ENCODE peak calls at places on chromosomes 6 and 20, in ten cellular contexts. P, E, M, G, T, O, J, Y, Z and F are unnamed samples.

GRCh38 chr6:160945516-160946177 is 45.9 kb upstream of the MAP3K4 start:
- DNase-seq in P (no peak), E (no peak), M (no peak), G (no peak), T (no peak), O (no peak), J (no peak), Y (no peak), Z (no peak), F (no peak)

GRCh38 chr6:17596085-17596484 is 4.0 kb upstream of the FAM8A1 start:
- DNase-seq in P (no peak), E (no peak), M (no peak), G (no peak), T (no peak), O (no peak), J (no peak), Y (no peak), Z (no peak), F (no peak)

GRCh38 chr6:43865947-43866346 is 95.9 kb downstream of the VEGFA start:
- DNase-seq in P (no peak), E (no peak), M (no peak), G (no peak), T (no peak), O (no peak), J (no peak), Y (no peak), Z (no peak), F (no peak)

GRCh38 chr6:45045253-45045601 is 282.9 kb upstream of the RUNX2 start:
- DNase-seq in P (no peak), E (no peak), M (no peak), G (no peak), T (no peak), O (no peak), J (no peak), Y (no peak), Z (no peak), F (no peak)

GRCh38 chr20:33672426-33673114 is 1.7 kb downstream of the NECAB3 start:
- DNase-seq in P (no peak), E (no peak), M (no peak), G (no peak), T (no peak), O (no peak), J (no peak), Y (no peak), Z (no peak), F (peak)

GRCh38 chr6:32517654-32518445 is 12.2 kb downstream of the HLA-DRB5 start:
- DNase-seq in P (no peak), E (no peak), M (no peak), G (no peak), T (no peak), O (no peak), J (no peak), Y (no peak), Z (no peak), F (no peak)

GRCh38 chr6:41477572-41477971 is 68.6 kb upstream of the FOXP4 start:
- DNase-seq in P (no peak), E (no peak), M (no peak), G (no peak), T (no peak), O (no peak), J (no peak), Y (no peak), Z (no peak), F (no peak)

GRCh38 chr6:33088258-33088930 is 12.6 kb downstream of the HLA-DPB1 start:
- DNase-seq in P (no peak), E (no peak), M (no peak), G (no peak), T (no peak), O (peak), J (no peak), Y (no peak), Z (no peak), F (no peak)

GRCh38 chr6:137973201-137973600 is 106.1 kb downstream of the TNFAIP3 start:
- DNase-seq in P (no peak), E (no peak), M (no peak), G (no peak), T (no peak), O (no peak), J (no peak), Y (no peak), Z (no peak), F (no peak)

GRCh38 chr6:27672113-27672799 is 199.4 kb upstream of the ZNF184 start:
- DNase-seq in P (peak), E (no peak), M (no peak), G (no peak), T (no peak), O (peak), J (peak), Y (no peak), Z (no peak), F (no peak)

GRCh38 chr6:437042-437402 is 45.5 kb downstream of the IRF4 start:
- DNase-seq in P (no peak), E (no peak), M (no peak), G (no peak), T (peak), O (peak), J (peak), Y (no peak), Z (no peak), F (no peak)

GRCh38 chr20:46237221-46237620 is 71.1 kb downstream of the CDH22 start:
- DNase-seq in P (no peak), E (no peak), M (no peak), G (no peak), T (no peak), O (no peak), J (no peak), Y (no peak), Z (no peak), F (peak)

GRCh38 chr20:48743807-48744206 is 84.0 kb downstream of the PREX1 start:
- DNase-seq in P (no peak), E (no peak), M (no peak), G (no peak), T (no peak), O (no peak), J (no peak), Y (no peak), Z (no peak), F (no peak)

GRCh38 chr6:43570876-43571441 is 4.9 kb downstream of the XPO5 start:
- DNase-seq in P (no peak), E (no peak), M (no peak), G (no peak), T (no peak), O (no peak), J (peak), Y (no peak), Z (no peak), F (no peak)

GRCh38 chr20:50376888-50377459 is 133.2 kb upstream of the PTPN1 start:
- DNase-seq in P (no peak), E (no peak), M (no peak), G (no peak), T (no peak), O (peak), J (no peak), Y (no peak), Z (no peak), F (peak)